ENCODE peak calls at places on chromosomes 3 and 15, in ten cellular contexts. X is activated CD4-positive, alpha-beta T cell treated with anti-CD3 and anti-CD28 coated beads, Interleukin-2, amount 50 U/mL, for 1 hour; V is H7; L is fibroblast of the aortic adventitia; P is RPMI7951; A is left kidney; U is stimulated activated naive CD8-positive, alpha-beta T cell treated with anti-CD3 and anti-CD28 coated beads, Interleukin-15, amount 100 ng/mL, for 72 hours; Q is GM06990; W is mesothelial cell of epicardium; I is lower leg skin. C is an unnamed sample.
A peak's percentile ranks its signal among the peaks of the same experiment; 100 is the strongest.

GRCh38 chr3:63961891-63962290 is 49.7 kb upstream of the SCAANT1 start:
- DNase-seq in X (no peak), Q (peak; percentile 23), L (peak; percentile 54), I (no peak), U (no peak), P (peak; percentile 44), A (peak; percentile 70), V (no peak), W (no peak), C (no peak)

GRCh38 chr15:84817461-84818081 is 415 bp downstream of the ALPK3 start:
- DNase-seq in V (no peak), P (no peak), A (peak; percentile 77), L (no peak), X (no peak), U (no peak), I (peak; percentile 76), W (peak; percentile 63), Q (no peak), C (no peak)

GRCh38 chr3:45199837-45200648 is 26.0 kb downstream of the TMEM158 start:
- DNase-seq in P (peak; percentile 93), U (no peak), A (no peak), W (no peak), V (no peak), Q (no peak), I (no peak), L (peak; percentile 94), X (no peak), C (no peak)

GRCh38 chr15:82881747-82882146 is 70.8 kb downstream of the HOMER2 start:
- DNase-seq in Q (no peak), A (no peak), W (no peak), I (no peak), U (no peak), P (no peak), L (no peak), X (no peak), V (no peak), C (no peak)

GRCh38 chr3:137259709-137260108 is 301.9 kb downstream of the IL20RB start:
- DNase-seq in V (peak; percentile 38), P (peak; percentile 11), L (no peak), W (no peak), A (peak; percentile 73), I (no peak), Q (no peak), U (no peak), X (no peak), C (no peak)

GRCh38 chr3:14545251-14545635 is 5.1 kb upstream of the GRIP2 start:
- DNase-seq in V (no peak), P (no peak), I (no peak), U (no peak), A (no peak), X (no peak), W (no peak), L (no peak), Q (no peak), C (no peak)

GRCh38 chr15:66253643-66254363 is at the start of gene MEGF11:
- DNase-seq in Q (no peak), U (peak; percentile 12), P (peak; percentile 17), L (peak; percentile 35), I (no peak), W (peak; percentile 52), X (no peak), V (peak; percentile 94), A (peak; percentile 63), C (no peak)

GRCh38 chr15:58224068-58224467 is 85.9 kb downstream of the AQP9 start:
- DNase-seq in I (no peak), U (no peak), L (peak; percentile 55), P (peak; percentile 94), A (no peak), W (no peak), X (no peak), Q (no peak), V (no peak), C (no peak)

GRCh38 chr3:140298569-140299070 is 363.6 kb downstream of the CLSTN2 start:
- DNase-seq in Q (no peak), P (no peak), U (no peak), L (no peak), X (no peak), I (no peak), W (no peak), V (peak; percentile 36), A (no peak), C (no peak)

GRCh38 chr3:158909870-158910269 is 108.0 kb downstream of the MFSD1 start:
- DNase-seq in X (no peak), P (peak; percentile 91), A (no peak), L (no peak), U (no peak), I (no peak), W (no peak), Q (no peak), V (no peak), C (no peak)

GRCh38 chr15:27865323-27865922 is 233.7 kb downstream of the OCA2 start:
- DNase-seq in W (no peak), L (no peak), P (no peak), X (no peak), V (no peak), U (no peak), Q (no peak), I (no peak), A (peak; percentile 10), C (no peak)

GRCh38 chr3:39292961-39293360 is 13.1 kb upstream of the CX3CR1 start:
- DNase-seq in X (no peak), W (no peak), V (no peak), Q (no peak), P (no peak), I (no peak), A (no peak), L (no peak), U (no peak), C (no peak)

GRCh38 chr3:109224333-109224732 is 87.8 kb downstream of the C3orf85 start:
- DNase-seq in L (no peak), X (no peak), Q (no peak), P (peak; percentile 31), I (no peak), W (no peak), V (peak; percentile 26), U (no peak), A (no peak), C (no peak)

GRCh38 chr15:72423256-72423655 is 25.2 kb downstream of the TMEM202 start:
- DNase-seq in I (no peak), P (no peak), L (no peak), A (no peak), X (no peak), W (no peak), Q (no peak), V (no peak), U (no peak), C (no peak)

GRCh38 chr15:83106994-83107840 is at the start of gene TM6SF1:
- DNase-seq in V (peak; percentile 78), U (peak; percentile 62), Q (peak; percentile 52), W (peak; percentile 49), X (peak; percentile 3), A (peak; percentile 73), P (no peak), I (no peak), L (no peak), C (peak; percentile 18)

GRCh38 chr3:15241341-15241740 is 35.3 kb downstream of the CAPN7 start:
- DNase-seq in W (no peak), L (peak; percentile 31), U (no peak), X (peak; percentile 49), P (peak; percentile 4), A (peak; percentile 30), V (peak; percentile 51), I (no peak), Q (no peak), C (peak; percentile 48)

GRCh38 chr3:138559134-138559533 is 34.9 kb downstream of the CEP70 start:
- DNase-seq in P (no peak), Q (no peak), X (no peak), W (no peak), V (no peak), L (no peak), A (no peak), I (no peak), U (no peak), C (no peak)

GRCh38 chr15:40283615-40284306 is 897 bp upstream of the ANKRD63 start:
- DNase-seq in I (no peak), A (peak; percentile 44), U (no peak), P (no peak), Q (no peak), L (no peak), X (no peak), V (peak; percentile 84), W (no peak), C (no peak)

GRCh38 chr3:113174806-113175490 is 36.4 kb upstream of the BOC start:
- DNase-seq in A (no peak), Q (no peak), V (no peak), U (no peak), P (peak; percentile 20), X (no peak), I (no peak), L (no peak), W (no peak), C (no peak)

GRCh38 chr3:39208463-39209055 is 16.2 kb upstream of the XIRP1 start:
- DNase-seq in A (peak; percentile 88), L (peak; percentile 63), X (peak; percentile 25), U (no peak), W (no peak), V (peak; percentile 67), I (peak; percentile 80), Q (no peak), P (peak; percentile 60), C (no peak)

GRCh38 chr3:85075663-85076062 is 116.9 kb downstream of the CADM2 start:
- DNase-seq in I (no peak), U (no peak), L (no peak), A (no peak), P (no peak), Q (no peak), W (no peak), X (no peak), V (no peak), C (no peak)

GRCh38 chr3:126364731-126365301 is 7.6 kb upstream of the KLF15 start:
- DNase-seq in W (no peak), I (peak; percentile 67), V (no peak), A (no peak), X (no peak), U (no peak), L (no peak), P (no peak), Q (no peak), C (no peak)

GRCh38 chr3:70943886-70944285 is 631.4 kb upstream of the MDFIC2 start:
- DNase-seq in Q (no peak), V (no peak), X (no peak), A (no peak), W (no peak), U (no peak), P (no peak), L (peak; percentile 42), I (no peak), C (no peak)

GRCh38 chr3:133452603-133453313 is 52.9 kb downstream of the BFSP2 start:
- DNase-seq in Q (no peak), V (no peak), A (no peak), X (no peak), U (no peak), P (peak; percentile 73), I (no peak), L (no peak), W (no peak), C (no peak)

GRCh38 chr3:129694228-129694627 is 87.8 kb upstream of the PLXND1 start:
- DNase-seq in L (no peak), V (no peak), Q (no peak), U (no peak), X (no peak), A (no peak), W (no peak), P (no peak), I (no peak), C (no peak)

GRCh38 chr3:68436619-68437411 is 495.5 kb downstream of the TAFA4 start:
- DNase-seq in Q (no peak), W (no peak), X (no peak), A (no peak), L (no peak), P (no peak), V (no peak), U (no peak), I (no peak), C (no peak)

GRCh38 chr3:154135511-154136173 is 14.5 kb downstream of the ARHGEF26 start:
- DNase-seq in W (no peak), I (no peak), Q (no peak), P (no peak), U (no peak), A (no peak), V (no peak), L (no peak), X (no peak), C (no peak)

GRCh38 chr3:169171739-169172138 is 491.8 kb downstream of the MECOM start:
- DNase-seq in X (no peak), I (no peak), A (no peak), Q (no peak), U (no peak), L (peak; percentile 85), V (no peak), W (no peak), P (no peak), C (no peak)